ENCODE peak calls at places on chromosomes 2 and 18, in six cellular contexts. Q, N, S, R, T and Y are unnamed samples.

GRCh38 chr2:74824675-74825074 is 9.3 kb upstream of the HK2 start:
- DNase-seq in Q (no peak), N (no peak), S (no peak), R (no peak), T (no peak), Y (no peak)

GRCh38 chr2:1744446-1745170 is at the start of gene PXDN:
- DNase-seq in Q (no peak), N (peak), S (peak), R (peak), T (peak), Y (no peak)

GRCh38 chr2:98027535-98027934 is 31.8 kb upstream of the TMEM131 start:
- DNase-seq in Q (no peak), N (no peak), S (no peak), R (no peak), T (no peak), Y (no peak)

GRCh38 chr2:164090533-164090932 is 354.7 kb upstream of the FIGN start:
- DNase-seq in Q (no peak), N (no peak), S (no peak), R (peak), T (no peak), Y (no peak)

GRCh38 chr2:111168528-111168929 is 47.8 kb downstream of the BCL2L11 start:
- DNase-seq in Q (peak), N (no peak), S (peak), R (peak), T (peak), Y (no peak)

GRCh38 chr2:174400853-174401252 is 5.3 kb downstream of the SCRN3 start:
- DNase-seq in Q (no peak), N (no peak), S (no peak), R (no peak), T (no peak), Y (no peak)

GRCh38 chr18:59743561-59743960 is 46.3 kb upstream of the CCBE1 start:
- DNase-seq in Q (no peak), N (no peak), S (no peak), R (no peak), T (no peak), Y (no peak)

GRCh38 chr2:5520352-5520996 is 171.7 kb upstream of the SOX11 start:
- DNase-seq in Q (no peak), N (peak), S (no peak), R (no peak), T (no peak), Y (no peak)

GRCh38 chr2:233252227-233252626 is 754 bp downstream of the ATG16L1 start:
- DNase-seq in Q (no peak), N (no peak), S (no peak), R (no peak), T (no peak), Y (no peak)

GRCh38 chr2:150522269-150522668 is 34.8 kb upstream of the RND3 start:
- DNase-seq in Q (no peak), N (no peak), S (no peak), R (no peak), T (no peak), Y (no peak)

GRCh38 chr2:141186413-141187062 is 944.3 kb downstream of the LRP1B start:
- DNase-seq in Q (no peak), N (no peak), S (no peak), R (no peak), T (no peak), Y (no peak)

GRCh38 chr2:217989221-217989948 is 13.4 kb downstream of the TNS1 start:
- DNase-seq in Q (no peak), N (no peak), S (no peak), R (no peak), T (no peak), Y (peak)

GRCh38 chr2:157302492-157303099 is 23.0 kb downstream of the ERMN start:
- DNase-seq in Q (peak), N (peak), S (no peak), R (peak), T (peak), Y (no peak)

GRCh38 chr2:193251909-193252308 is 1057.2 kb upstream of the TMEFF2 start:
- DNase-seq in Q (no peak), N (no peak), S (no peak), R (no peak), T (no peak), Y (no peak)

GRCh38 chr2:136134126-136134525 is 16.2 kb upstream of the CXCR4 start:
- DNase-seq in Q (no peak), N (no peak), S (no peak), R (no peak), T (no peak), Y (no peak)

GRCh38 chr18:3554091-3554601 is 104.2 kb downstream of the TGIF1 start:
- DNase-seq in Q (no peak), N (peak), S (no peak), R (no peak), T (no peak), Y (no peak)

GRCh38 chr18:22309191-22309590 is 108.5 kb downstream of the CTAGE1 start:
- DNase-seq in Q (no peak), N (no peak), S (no peak), R (peak), T (no peak), Y (no peak)

GRCh38 chr18:77650799-77651385 is 401.2 kb downstream of the GALR1 start:
- DNase-seq in Q (no peak), N (peak), S (peak), R (peak), T (peak), Y (no peak)
- TF ChIP-seq CTCF in Q (no peak), N (peak), S (no peak), R (no peak), T (peak), Y (peak)

GRCh38 chr2:207710814-207711740 is at the start of gene CCNYL1:
- DNase-seq in Q (peak), N (peak), S (peak), R (peak), T (peak), Y (peak)
- TF ChIP-seq CTCF in Q (no peak), N (peak), S (peak), R (peak), T (peak), Y (no peak)

GRCh38 chr2:109607766-109608165 is 6.0 kb downstream of the SEPTIN10 start:
- DNase-seq in Q (no peak), N (no peak), S (no peak), R (peak), T (no peak), Y (no peak)
- TF ChIP-seq CTCF in Q (no peak), N (no peak), S (no peak), R (peak), T (no peak), Y (no peak)

DNA sequence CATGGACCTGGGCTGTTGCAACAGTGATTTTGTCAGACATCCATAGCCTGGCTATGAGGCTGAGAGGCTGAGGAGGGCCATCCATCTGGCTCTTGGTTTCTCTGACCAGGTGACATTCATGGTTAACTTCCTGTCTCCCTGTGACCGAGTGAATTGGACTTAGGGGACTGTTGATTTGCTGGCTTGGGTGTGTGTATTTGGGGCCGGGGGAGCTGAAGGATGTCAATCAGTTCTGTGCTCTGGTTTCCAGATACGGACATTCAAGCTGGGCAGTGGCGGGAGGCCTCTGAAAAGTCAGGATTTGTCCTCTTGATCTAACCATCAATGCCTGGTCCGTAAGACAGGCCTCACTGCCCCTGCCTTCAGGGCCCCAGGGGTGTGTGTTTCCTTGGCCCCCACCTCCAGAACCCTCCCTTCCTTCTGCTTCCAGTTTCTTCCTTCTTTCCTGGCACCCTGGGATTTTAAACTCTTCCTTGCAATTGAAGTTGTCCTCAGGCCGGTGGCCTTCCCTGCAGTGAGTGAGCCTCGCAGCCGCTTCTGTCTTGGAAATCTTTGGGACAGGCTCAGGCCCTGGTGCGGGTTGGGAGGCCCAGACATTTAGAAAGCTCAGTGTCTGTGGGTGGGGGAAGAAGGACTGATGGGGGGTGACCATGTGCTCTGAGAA is 54.7 kb upstream of the HAAO start:
- DNase-seq in Q (no peak), N (no peak), S (no peak), R (no peak), T (no peak), Y (no peak)
- TF ChIP-seq CTCF in Q (no peak), N (no peak), S (no peak), R (no peak), T (no peak), Y (no peak)

GRCh38 chr2:127528487-127528886 is 2.2 kb upstream of the IWS1 start:
- DNase-seq in Q (no peak), N (no peak), S (no peak), R (no peak), T (no peak), Y (no peak)

GRCh38 chr2:127530245-127531132 is 4.2 kb upstream of the IWS1 start:
- DNase-seq in Q (no peak), N (no peak), S (no peak), R (peak), T (no peak), Y (no peak)

GRCh38 chr2:127526142-127526939 is at the start of gene IWS1:
- DNase-seq in Q (peak), N (peak), S (peak), R (peak), T (peak), Y (peak)

GRCh38 chr2:127525692-127526141 is 572 bp downstream of the IWS1 start:
- DNase-seq in Q (no peak), N (no peak), S (no peak), R (peak), T (no peak), Y (no peak)

GRCh38 chr2:127526940-127527804 is 883 bp upstream of the IWS1 start:
- DNase-seq in Q (peak), N (no peak), S (no peak), R (peak), T (no peak), Y (no peak)
- TF ChIP-seq CTCF in Q (no peak), N (no peak), S (no peak), R (peak), T (no peak), Y (no peak)

GRCh38 chr2:162002623-162003200 is 71.3 kb downstream of the DPP4 start:
- DNase-seq in Q (no peak), N (no peak), S (no peak), R (no peak), T (no peak), Y (no peak)

GRCh38 chr2:162011718-162012564 is 62.1 kb downstream of the DPP4 start:
- DNase-seq in Q (no peak), N (no peak), S (no peak), R (no peak), T (no peak), Y (no peak)

GRCh38 chr2:162009543-162009942 is 64.5 kb downstream of the DPP4 start:
- DNase-seq in Q (no peak), N (no peak), S (no peak), R (no peak), T (no peak), Y (no peak)

GRCh38 chr2:162006326-162006725 is 67.7 kb downstream of the DPP4 start:
- DNase-seq in Q (no peak), N (no peak), S (no peak), R (no peak), T (no peak), Y (no peak)

GRCh38 chr2:162007447-162008040 is 66.5 kb downstream of the DPP4 start:
- DNase-seq in Q (no peak), N (no peak), S (no peak), R (peak), T (no peak), Y (no peak)
- TF ChIP-seq CTCF in Q (peak), N (peak), S (peak), R (peak), T (peak), Y (peak)

GRCh38 chr2:151830966-151831365 is 2.7 kb upstream of the ARL5A start:
- DNase-seq in Q (no peak), N (no peak), S (no peak), R (no peak), T (no peak), Y (no peak)

GRCh38 chr2:151826737-151827157 is 1.5 kb downstream of the ARL5A start:
- DNase-seq in Q (no peak), N (no peak), S (no peak), R (peak), T (no peak), Y (no peak)

GRCh38 chr2:151827564-151828142 is 568 bp downstream of the ARL5A start:
- DNase-seq in Q (peak), N (peak), S (peak), R (peak), T (peak), Y (no peak)

GRCh38 chr2:151828890-151829324 is 686 bp upstream of the ARL5A start:
- DNase-seq in Q (no peak), N (no peak), S (no peak), R (no peak), T (no peak), Y (no peak)

DNA sequence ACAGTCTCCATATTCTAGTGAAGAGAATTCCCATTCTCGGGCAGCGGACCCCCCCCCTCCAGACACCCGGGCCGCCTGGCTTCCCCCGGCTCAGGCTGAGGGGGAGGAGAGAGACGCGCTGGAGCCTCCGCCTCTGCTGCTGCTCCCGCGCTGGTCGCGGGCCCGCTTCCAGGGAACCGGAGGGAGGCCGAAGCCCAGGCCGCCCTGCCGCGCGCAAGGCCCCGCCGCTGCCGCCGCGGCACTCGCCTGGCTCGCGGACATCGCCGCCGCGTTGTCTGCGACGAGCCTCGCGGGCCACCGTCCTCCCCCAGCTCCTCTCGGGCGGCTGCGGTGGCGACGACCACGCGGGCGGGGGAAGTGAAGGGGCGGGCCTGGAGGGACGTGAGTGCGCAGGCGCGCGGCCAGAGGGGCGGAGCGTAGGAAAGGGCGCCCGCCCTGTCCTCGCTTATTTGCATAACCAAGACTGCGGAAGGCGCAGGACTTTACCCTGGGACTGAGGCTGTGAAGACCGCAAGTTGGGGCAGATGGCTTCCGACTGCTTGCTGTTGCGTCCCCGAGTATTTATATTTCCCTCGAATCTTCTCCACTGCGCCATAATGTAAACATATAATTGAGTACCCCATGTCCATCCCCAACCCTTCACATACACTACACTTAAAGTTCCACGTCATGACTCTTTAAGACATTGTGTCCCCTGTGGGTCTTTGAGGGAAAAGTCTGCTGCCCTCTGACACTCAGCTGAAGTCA is at the start of gene ARL5A:
- DNase-seq in Q (peak), N (peak), S (peak), R (peak), T (peak), Y (peak)
- TF ChIP-seq CTCF in Q (no peak), N (peak), S (no peak), R (no peak), T (no peak), Y (no peak)

GRCh38 chr2:120203341-120204021 is 19.7 kb downstream of the TMEM185B start:
- DNase-seq in Q (no peak), N (no peak), S (no peak), R (no peak), T (no peak), Y (no peak)

GRCh38 chr2:120204417-120204816 is 18.8 kb downstream of the TMEM185B start:
- DNase-seq in Q (no peak), N (no peak), S (no peak), R (no peak), T (no peak), Y (no peak)

GRCh38 chr2:120204022-120204405 is 19.2 kb downstream of the TMEM185B start:
- DNase-seq in Q (no peak), N (no peak), S (no peak), R (no peak), T (no peak), Y (no peak)

GRCh38 chr2:120204945-120205670 is 18.1 kb downstream of the TMEM185B start:
- DNase-seq in Q (no peak), N (no peak), S (no peak), R (no peak), T (no peak), Y (no peak)

GRCh38 chr2:120205901-120206581 is 17.2 kb downstream of the TMEM185B start:
- DNase-seq in Q (peak), N (peak), S (no peak), R (peak), T (no peak), Y (no peak)
- TF ChIP-seq CTCF in Q (no peak), N (peak), S (no peak), R (peak), T (no peak), Y (peak)

DNA sequence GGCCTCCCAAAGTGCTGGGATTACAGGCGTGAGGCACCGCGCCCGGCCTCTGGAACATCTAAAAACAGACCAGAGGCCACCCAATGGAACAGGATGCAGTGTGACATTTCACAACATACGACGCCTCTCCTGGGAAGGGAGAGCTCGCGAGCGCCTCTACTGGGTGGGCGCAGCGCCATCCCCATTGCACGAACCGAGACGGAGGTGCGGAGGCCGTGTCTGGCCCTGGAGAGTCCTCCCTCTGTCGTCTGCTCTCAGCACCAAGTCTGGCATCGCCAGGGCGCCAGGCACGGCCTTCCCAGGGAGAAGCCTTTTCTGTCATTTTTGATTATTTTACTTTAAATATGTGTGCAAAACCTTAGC is 9.4 kb upstream of the GBX2 start:
- DNase-seq in Q (no peak), N (peak), S (peak), R (peak), T (peak), Y (no peak)
- TF ChIP-seq CTCF in Q (no peak), N (no peak), S (no peak), R (peak), T (peak), Y (no peak)